ENCODE peak calls at places on chromosomes 12 and 14, in seven cellular contexts. G, Q, L, M, U, D and F are unnamed samples.

GRCh38 chr12:50778663-50779590 is 15.0 kb downstream of the ATF1 start:
- DNase-seq in M (no peak), Q (no peak), G (no peak), U (no peak), D (no peak), L (no peak), F (no peak)

GRCh38 chr14:76091036-76091435 is 60.7 kb upstream of the GPATCH2L start:
- DNase-seq in Q (no peak), D (peak; percentile 65), L (no peak), U (no peak), M (peak; percentile 67), G (peak; percentile 54), F (no peak)

GRCh38 chr14:32078030-32078793 is 1.1 kb downstream of the ARHGAP5 start:
- DNase-seq in L (peak; percentile 13), G (peak; percentile 17), U (peak; percentile 46), Q (peak; percentile 14), M (peak; percentile 27), D (peak; percentile 33), F (no peak)

GRCh38 chr14:101446387-101446969 is 114.8 kb upstream of the DIO3 start:
- DNase-seq in M (no peak), Q (no peak), L (no peak), U (no peak), D (no peak), G (no peak), F (no peak)

GRCh38 chr12:103455020-103455763 is 40.6 kb downstream of the C12orf42 start:
- DNase-seq in L (no peak), U (no peak), D (no peak), G (no peak), Q (peak; percentile 34), M (no peak), F (no peak)

GRCh38 chr14:21437063-21437901 is 18.6 kb downstream of the CHD8 start:
- DNase-seq in M (peak; percentile 93), U (peak; percentile 99), G (peak; percentile 90), D (peak; percentile 99), Q (peak; percentile 93), L (peak; percentile 98), F (peak; percentile 96)

GRCh38 chr14:50846171-50846880 is 15.4 kb upstream of the NIN start:
- DNase-seq in M (no peak), Q (no peak), D (no peak), L (peak; percentile 86), U (no peak), G (no peak), F (peak; percentile 6)

GRCh38 chr14:64826333-64826732 is 53.4 kb downstream of the SPTB start:
- DNase-seq in D (no peak), Q (no peak), U (no peak), G (no peak), M (no peak), L (no peak), F (no peak)

GRCh38 chr12:9391751-9392240 is 183.6 kb upstream of the PZP start:
- DNase-seq in U (no peak), D (no peak), Q (no peak), M (peak; percentile 26), L (no peak), G (no peak), F (no peak)

GRCh38 chr12:8622681-8623080 is 10.0 kb upstream of the AICDA start:
- DNase-seq in D (no peak), M (no peak), U (no peak), Q (no peak), G (no peak), L (no peak), F (no peak)

GRCh38 chr14:56797569-56798446 is 12.5 kb downstream of the OTX2 start:
- DNase-seq in Q (no peak), G (no peak), D (no peak), M (peak; percentile 83), L (no peak), U (no peak), F (no peak)

GRCh38 chr12:108773798-108774788 is 42.8 kb upstream of the CORO1C start:
- DNase-seq in Q (no peak), U (peak; percentile 40), L (peak; percentile 75), G (no peak), M (no peak), D (peak; percentile 88), F (peak; percentile 71)

GRCh38 chr12:11650697-11651281 is 1.3 kb downstream of the ETV6 start:
- DNase-seq in M (no peak), U (no peak), G (no peak), D (no peak), L (peak; percentile 39), Q (peak; percentile 48), F (no peak)

GRCh38 chr12:44217146-44217883 is 381.4 kb downstream of the TMEM117 start:
- DNase-seq in D (no peak), U (no peak), G (no peak), L (no peak), M (no peak), Q (no peak), F (no peak)

GRCh38 chr12:12653922-12654321 is 42.1 kb downstream of the GPR19 start:
- DNase-seq in M (no peak), G (no peak), Q (no peak), L (no peak), U (no peak), D (no peak), F (no peak)

GRCh38 chr12:65895759-65896656 is 71.7 kb downstream of the HMGA2 start:
- DNase-seq in M (no peak), G (no peak), Q (no peak), U (no peak), L (no peak), D (no peak), F (no peak)

GRCh38 chr14:100585448-100586152 is 1.6 kb downstream of the BEGAIN start:
- DNase-seq in Q (no peak), D (peak; percentile 6), G (no peak), U (no peak), M (no peak), L (no peak), F (no peak)

GRCh38 chr12:1668833-1669543 is 21.9 kb upstream of the ADIPOR2 start:
- DNase-seq in G (peak; percentile 19), L (no peak), D (peak; percentile 66), U (no peak), M (no peak), Q (no peak), F (no peak)

GRCh38 chr12:53942467-53942997 is 3.9 kb downstream of the HOXC13 start:
- DNase-seq in L (no peak), M (no peak), D (no peak), G (no peak), U (no peak), Q (no peak), F (no peak)
- H3K27me3 ChIP-seq in L (peaks cover 91% of the 10 kb centered on the region), M (peaks cover 100% of the 10 kb centered on the region), D (peaks cover 100% of the 10 kb centered on the region), G (peaks cover 52% of the 10 kb centered on the region), U (peaks cover 96% of the 10 kb centered on the region), Q (peaks cover 94% of the 10 kb centered on the region), F (no peaks in the 10 kb centered on the region)

GRCh38 chr14:77151918-77152588 is 10.5 kb upstream of the ZDHHC22 start:
- DNase-seq in Q (peak; percentile 31), L (no peak), U (no peak), D (no peak), G (peak; percentile 19), M (no peak), F (no peak)

GRCh38 chr14:77145975-77146740 is 4.6 kb upstream of the ZDHHC22 start:
- DNase-seq in U (no peak), Q (no peak), D (no peak), M (peak; percentile 21), L (no peak), G (no peak), F (no peak)

GRCh38 chr14:77144412-77145115 is 3.0 kb upstream of the ZDHHC22 start:
- DNase-seq in L (no peak), M (peak; percentile 28), D (no peak), Q (no peak), U (no peak), G (no peak), F (no peak)

GRCh38 chr14:77151245-77151644 is 9.7 kb upstream of the ZDHHC22 start:
- DNase-seq in M (peak; percentile 76), U (no peak), Q (no peak), D (no peak), G (peak; percentile 33), L (no peak), F (no peak)

DNA sequence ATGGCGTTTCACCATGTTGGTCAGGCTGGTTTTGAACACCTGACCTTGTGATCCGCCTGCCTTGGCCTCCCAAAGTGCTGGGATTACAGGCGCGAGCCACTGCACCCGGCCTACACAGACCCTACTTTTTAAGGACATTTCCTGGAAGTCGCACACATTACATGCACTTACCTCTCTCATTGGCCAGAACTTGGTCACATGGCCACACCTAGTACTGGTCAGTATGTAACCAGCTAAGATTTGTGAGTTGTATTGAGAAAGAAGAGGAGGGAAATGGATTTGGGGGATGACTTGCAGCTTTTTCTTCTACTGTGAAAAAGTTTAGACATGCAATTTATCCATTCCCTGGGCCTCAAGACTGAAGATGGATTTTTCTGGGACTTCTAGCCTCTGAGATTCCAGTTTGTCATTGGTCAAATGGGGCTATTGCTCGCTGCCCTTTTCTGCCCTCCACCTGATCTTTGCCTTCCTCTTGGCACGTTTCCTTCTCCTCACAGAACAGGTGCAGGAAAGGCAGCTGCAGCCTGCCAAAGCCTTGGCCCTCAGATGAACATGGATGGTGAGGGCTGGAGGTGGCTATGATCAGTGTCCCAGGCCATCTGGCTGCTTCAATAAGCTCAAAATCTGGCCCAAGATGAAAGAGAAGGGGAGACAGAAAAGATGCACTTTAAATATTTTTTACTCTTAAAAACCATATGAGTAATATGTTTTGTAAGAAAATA is 7.1 kb upstream of the ZDHHC22 start:
- DNase-seq in G (no peak), U (no peak), M (peak; percentile 21), Q (no peak), L (no peak), D (no peak), F (no peak)
- H3K27me3 ChIP-seq in G (peaks cover 12% of the 10 kb centered on the region), U (peaks cover 14% of the 10 kb centered on the region), M (peaks cover 2% of the 10 kb centered on the region), Q (no peaks in the 10 kb centered on the region), L (peaks cover 34% of the 10 kb centered on the region), D (peaks cover 58% of the 10 kb centered on the region), F (peaks cover 10% of the 10 kb centered on the region)

GRCh38 chr14:33705521-33705920 is 245.4 kb downstream of the EGLN3 start:
- DNase-seq in Q (no peak), D (no peak), M (no peak), U (no peak), L (no peak), G (no peak), F (no peak)
- H3K27me3 ChIP-seq in Q (no peaks in the 10 kb centered on the region), D (peaks cover 4% of the 10 kb centered on the region), M (no peaks in the 10 kb centered on the region), U (peaks cover 2% of the 10 kb centered on the region), L (no peaks in the 10 kb centered on the region), G (peaks cover 10% of the 10 kb centered on the region), F (no peaks in the 10 kb centered on the region)

DNA sequence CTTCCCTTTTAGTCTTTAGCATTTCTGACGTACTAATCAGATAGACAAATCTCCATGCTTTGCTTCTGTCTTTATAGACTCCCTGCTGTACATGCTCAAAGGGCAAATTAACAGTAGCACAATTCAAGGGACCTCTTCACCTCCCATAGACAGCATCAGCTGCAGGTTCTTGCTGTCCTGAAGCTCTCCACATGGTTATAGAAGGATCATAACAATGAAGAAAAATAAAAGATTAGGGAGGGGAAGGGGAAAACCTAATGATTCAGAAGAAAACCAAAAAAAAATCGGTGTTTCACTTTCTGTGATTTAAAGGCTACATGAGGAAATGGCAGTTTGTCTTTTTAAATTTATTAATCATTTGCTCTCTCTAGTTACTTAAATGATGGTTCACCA is 155.5 kb downstream of the PTCSC3 start:
- DNase-seq in D (no peak), Q (no peak), M (no peak), L (no peak), G (no peak), U (no peak), F (no peak)
- H3K27me3 ChIP-seq in D (peaks cover 4% of the 10 kb centered on the region), Q (no peaks in the 10 kb centered on the region), M (no peaks in the 10 kb centered on the region), L (no peaks in the 10 kb centered on the region), G (no peaks in the 10 kb centered on the region), U (no peaks in the 10 kb centered on the region), F (no peaks in the 10 kb centered on the region)

GRCh38 chr12:3656946-3657622 is 95.8 kb downstream of the CRACR2A start:
- DNase-seq in U (no peak), L (no peak), D (no peak), G (no peak), Q (no peak), M (no peak), F (no peak)
- H3K27me3 ChIP-seq in U (no peaks in the 10 kb centered on the region), L (no peaks in the 10 kb centered on the region), D (no peaks in the 10 kb centered on the region), G (no peaks in the 10 kb centered on the region), Q (no peaks in the 10 kb centered on the region), M (no peaks in the 10 kb centered on the region), F (no peaks in the 10 kb centered on the region)